ENCODE peak calls at places on chromosomes 4 and X, in eight cellular contexts. W, Z, Q, T, S, D, V and O are unnamed samples.
A peak's percentile ranks its signal among the peaks of the same experiment; 100 is the strongest.

GRCh38 chr4:147368948-147369347 is 111.9 kb upstream of the EDNRA start:
- DNase-seq in W (no peak), Z (no peak), Q (no peak), T (no peak), S (no peak), D (no peak), V (no peak), O (no peak)

GRCh38 chrX:140672840-140673731 is 36.5 kb upstream of the LINC00632 start:
- DNase-seq in W (no peak), Z (no peak), Q (no peak), T (no peak), S (no peak), D (no peak), V (no peak), O (no peak)

GRCh38 chrX:153774576-153775292 is 6.1 kb upstream of the SRPK3 start:
- DNase-seq in W (no peak), Z (no peak), Q (no peak), T (no peak), S (no peak), D (no peak), V (no peak), O (no peak)

GRCh38 chr4:165207016-165207430 is 338 bp upstream of the KLHL2 start:
- DNase-seq in W (no peak), Z (no peak), Q (no peak), T (no peak), S (peak; percentile 37), D (peak; percentile 43), V (peak; percentile 72), O (peak; percentile 46)

GRCh38 chrX:104098151-104098808 is 14.0 kb upstream of the ZCCHC18 start:
- DNase-seq in W (peak; percentile 16), Z (peak; percentile 37), Q (no peak), T (peak; percentile 90), S (peak; percentile 61), D (peak; percentile 20), V (peak; percentile 34), O (peak; percentile 79)

GRCh38 chr4:70632028-70632427 is 3.5 kb downstream of the ENAM start:
- DNase-seq in W (no peak), Z (no peak), Q (no peak), T (peak; percentile 47), S (no peak), D (no peak), V (no peak), O (no peak)

GRCh38 chrX:44698328-44698727 is 145.5 kb upstream of the DUSP21 start:
- DNase-seq in W (no peak), Z (peak; percentile 77), Q (no peak), T (no peak), S (no peak), D (no peak), V (no peak), O (no peak)

GRCh38 chrX:106404512-106404911 is 207.3 kb upstream of the RADX start:
- DNase-seq in W (no peak), Z (no peak), Q (no peak), T (no peak), S (no peak), D (no peak), V (no peak), O (no peak)

GRCh38 chrX:71556026-71556425 is 22.2 kb upstream of the GCNA start:
- DNase-seq in W (no peak), Z (no peak), Q (no peak), T (no peak), S (no peak), D (no peak), V (no peak), O (no peak)

GRCh38 chr4:111943796-111944203 is 201.5 kb upstream of the FAM241A start:
- DNase-seq in W (no peak), Z (peak; percentile 59), Q (no peak), T (peak; percentile 19), S (peak; percentile 15), D (peak; percentile 57), V (no peak), O (peak; percentile 55)

GRCh38 chrX:130395341-130395740 is 6.4 kb upstream of the RBMX2 start:
- DNase-seq in W (no peak), Z (no peak), Q (no peak), T (no peak), S (no peak), D (no peak), V (no peak), O (no peak)

GRCh38 chrX:53317365-53318069 is 36.1 kb upstream of the IQSEC2 start:
- DNase-seq in W (peak; percentile 43), Z (peak; percentile 26), Q (peak; percentile 68), T (peak; percentile 72), S (peak; percentile 76), D (peak; percentile 77), V (peak; percentile 61), O (peak; percentile 60)

GRCh38 chr4:133186210-133186609 is 37.1 kb downstream of the PCDH10 start:
- DNase-seq in W (no peak), Z (no peak), Q (no peak), T (no peak), S (no peak), D (no peak), V (no peak), O (no peak)

GRCh38 chr4:184396001-184396400 is 78.3 kb downstream of the IRF2 start:
- DNase-seq in W (no peak), Z (no peak), Q (no peak), T (no peak), S (no peak), D (peak; percentile 66), V (no peak), O (peak; percentile 81)

GRCh38 chr4:183729069-183729406 is 69.9 kb downstream of the TRAPPC11 start:
- DNase-seq in W (no peak), Z (no peak), Q (no peak), T (no peak), S (no peak), D (no peak), V (no peak), O (no peak)

GRCh38 chr4:140331245-140331644 is 42.2 kb upstream of the SCOC start:
- DNase-seq in W (no peak), Z (no peak), Q (no peak), T (peak; percentile 6), S (no peak), D (no peak), V (no peak), O (no peak)

GRCh38 chr4:147831452-147832192 is 99.7 kb downstream of the ARHGAP10 start:
- DNase-seq in W (no peak), Z (no peak), Q (peak; percentile 73), T (peak; percentile 61), S (no peak), D (no peak), V (no peak), O (no peak)

GRCh38 chr4:158995040-158995439 is 107.8 kb upstream of the RAPGEF2 start:
- DNase-seq in W (no peak), Z (no peak), Q (no peak), T (no peak), S (no peak), D (no peak), V (no peak), O (no peak)

GRCh38 chrX:71906133-71906532 is 4.5 kb upstream of the NHSL2 start:
- DNase-seq in W (no peak), Z (no peak), Q (no peak), T (no peak), S (no peak), D (no peak), V (no peak), O (no peak)

GRCh38 chr4:26372525-26373172 is 51.8 kb downstream of the RBPJ start:
- DNase-seq in W (no peak), Z (peak; percentile 73), Q (no peak), T (peak; percentile 72), S (peak; percentile 57), D (peak; percentile 48), V (no peak), O (peak; percentile 90)

GRCh38 chr4:71216316-71216959 is 122.4 kb upstream of the SLC4A4 start:
- DNase-seq in W (no peak), Z (no peak), Q (no peak), T (no peak), S (no peak), D (no peak), V (no peak), O (no peak)

GRCh38 chr4:74486905-74487304 is 42.0 kb downstream of the AREG start:
- DNase-seq in W (no peak), Z (no peak), Q (no peak), T (no peak), S (no peak), D (no peak), V (no peak), O (no peak)

GRCh38 chrX:115437841-115438240 is 123.1 kb upstream of the PLS3 start:
- DNase-seq in W (no peak), Z (no peak), Q (no peak), T (no peak), S (no peak), D (no peak), V (no peak), O (no peak)

GRCh38 chr4:124768596-124768995 is 56.1 kb upstream of the ANKRD50 start:
- DNase-seq in W (no peak), Z (no peak), Q (no peak), T (no peak), S (no peak), D (no peak), V (no peak), O (no peak)

GRCh38 chr4:687048-687974 is 1.6 kb downstream of the SLC49A3 start:
- DNase-seq in W (no peak), Z (no peak), Q (peak; percentile 92), T (peak; percentile 83), S (no peak), D (no peak), V (no peak), O (no peak)

GRCh38 chr4:53192496-53192895 is 173.4 kb downstream of the SCFD2 start:
- DNase-seq in W (no peak), Z (no peak), Q (no peak), T (no peak), S (no peak), D (no peak), V (no peak), O (no peak)

GRCh38 chr4:77578145-77578544 is 27.5 kb upstream of the CXCL13 start:
- DNase-seq in W (no peak), Z (no peak), Q (no peak), T (no peak), S (no peak), D (no peak), V (no peak), O (no peak)

GRCh38 chr4:133147922-133148689 is 988 bp upstream of the PCDH10 start:
- DNase-seq in W (no peak), Z (peak; percentile 26), Q (peak; percentile 67), T (peak; percentile 36), S (no peak), D (no peak), V (peak; percentile 78), O (no peak)

GRCh38 chr4:105426187-105426897 is 47.5 kb downstream of the PPA2 start:
- DNase-seq in W (no peak), Z (no peak), Q (no peak), T (no peak), S (peak; percentile 9), D (no peak), V (no peak), O (no peak)

GRCh38 chr4:37656649-37657048 is 29.5 kb downstream of the RELL1 start:
- DNase-seq in W (no peak), Z (no peak), Q (no peak), T (no peak), S (no peak), D (no peak), V (no peak), O (no peak)

GRCh38 chr4:38046735-38047487 is 86.7 kb downstream of the PTTG2 start:
- DNase-seq in W (no peak), Z (no peak), Q (peak; percentile 65), T (no peak), S (no peak), D (no peak), V (no peak), O (no peak)

GRCh38 chrX:39758791-39759525 is 338.8 kb downstream of the BCOR start:
- DNase-seq in W (no peak), Z (peak; percentile 47), Q (peak; percentile 78), T (no peak), S (no peak), D (no peak), V (no peak), O (no peak)

GRCh38 chrX:123477673-123478072 is 255.2 kb downstream of the THOC2 start:
- DNase-seq in W (no peak), Z (no peak), Q (no peak), T (no peak), S (no peak), D (no peak), V (no peak), O (no peak)

GRCh38 chrX:8679572-8679971 is 52.4 kb downstream of the ANOS1 start:
- DNase-seq in W (no peak), Z (no peak), Q (no peak), T (no peak), S (no peak), D (no peak), V (no peak), O (no peak)